ENCODE peak calls at places on chromosomes 6 and 20, in four cellular contexts. H is cerebellar cortex, J is left ventricle myocardium superior, P is C1 segment of cervical spinal cord. Z is an unnamed sample.

GRCh38 chr6:67666177-67666964 is 968.7 kb upstream of the ADGRB3 start:
- DNase-seq in P (no peak), J (no peak), H (no peak), Z (no peak)

GRCh38 chr20:56755201-56755600 is 126.1 kb downstream of the TFAP2C start:
- DNase-seq in H (no peak), J (no peak), P (no peak), Z (no peak)

GRCh38 chr6:41527721-41528408 is 18.3 kb upstream of the FOXP4 start:
- DNase-seq in H (no peak), J (no peak), P (no peak), Z (no peak)

GRCh38 chr20:49519777-49520359 is 37.4 kb upstream of the KCNB1 start:
- DNase-seq in P (no peak), J (no peak), H (no peak), Z (no peak)

GRCh38 chr20:57999465-58000111 is 228.9 kb downstream of the ANKRD60 start:
- DNase-seq in H (peak; percentile 6), J (peak; percentile 61), P (no peak), Z (no peak)

GRCh38 chr6:158408552-158409130 is 96.4 kb downstream of the TULP4 start:
- DNase-seq in P (peak; percentile 3), J (peak; percentile 79), H (no peak), Z (no peak)

GRCh38 chr20:1001981-1002681 is at the start of gene RSPO4:
- DNase-seq in P (no peak), J (no peak), H (no peak), Z (no peak)

GRCh38 chr6:11018225-11018624 is 25.9 kb downstream of the ELOVL2 start:
- DNase-seq in P (no peak), H (no peak), J (no peak), Z (no peak)

GRCh38 chr20:37885593-37886507 is 17.1 kb upstream of the VSTM2L start:
- DNase-seq in J (no peak), P (no peak), H (no peak), Z (no peak)

GRCh38 chr20:51492167-51493092 is 50.1 kb downstream of the NFATC2 start:
- DNase-seq in J (peak; percentile 79), P (no peak), H (no peak), Z (no peak)

GRCh38 chr6:134979142-134979541 is 29.2 kb upstream of the ALDH8A1 start:
- DNase-seq in J (no peak), H (no peak), P (no peak), Z (no peak)

Z was measured in D721Med.